ENCODE peak calls at places on chromosomes 3 and 15, in four cellular contexts. One of them, this sample, is unnamed.

GRCh38 chr3:131907809-131908208 is 127.0 kb downstream of the CPNE4 start:
- DNase-seq in left cardiac atrium: no peak
- DNase-seq in stimulated activated CD4-positive, alpha-beta T cell treated with anti-CD3 and anti-CD28 coated beads, Interleukin-4, amount 100 ng/mL, for 24 hours: no peak
- DNase-seq in GM10248: no peak
- DNase-seq in this sample: no peak

GRCh38 chr15:70609919-70610318 is 153.4 kb downstream of the UACA start:
- DNase-seq in left cardiac atrium: no peak
- DNase-seq in stimulated activated CD4-positive, alpha-beta T cell treated with anti-CD3 and anti-CD28 coated beads, Interleukin-4, amount 100 ng/mL, for 24 hours: no peak
- DNase-seq in GM10248: no peak
- DNase-seq in this sample: no peak

GRCh38 chr3:194806991-194807685 is 121.5 kb downstream of the FAM43A start:
- DNase-seq in left cardiac atrium: no peak
- DNase-seq in stimulated activated CD4-positive, alpha-beta T cell treated with anti-CD3 and anti-CD28 coated beads, Interleukin-4, amount 100 ng/mL, for 24 hours: no peak
- DNase-seq in GM10248: no peak
- DNase-seq in this sample: no peak

GRCh38 chr3:13650210-13651056 is 101.5 kb downstream of the FBLN2 start:
- DNase-seq in left cardiac atrium: peak; percentile 75
- DNase-seq in stimulated activated CD4-positive, alpha-beta T cell treated with anti-CD3 and anti-CD28 coated beads, Interleukin-4, amount 100 ng/mL, for 24 hours: peak; percentile 80
- DNase-seq in GM10248: peak; percentile 86
- DNase-seq in this sample: peak; percentile 53

GRCh38 chr15:45794768-45795486 is 160.1 kb downstream of the SQOR start:
- DNase-seq in left cardiac atrium: no peak
- DNase-seq in stimulated activated CD4-positive, alpha-beta T cell treated with anti-CD3 and anti-CD28 coated beads, Interleukin-4, amount 100 ng/mL, for 24 hours: no peak
- DNase-seq in GM10248: no peak
- DNase-seq in this sample: no peak

GRCh38 chr15:28890711-28891495 is 5.1 kb downstream of the APBA2 start:
- DNase-seq in left cardiac atrium: no peak
- DNase-seq in stimulated activated CD4-positive, alpha-beta T cell treated with anti-CD3 and anti-CD28 coated beads, Interleukin-4, amount 100 ng/mL, for 24 hours: peak; percentile 22
- DNase-seq in GM10248: no peak
- DNase-seq in this sample: no peak

GRCh38 chr3:101735833-101736232 is 11.4 kb downstream of the CEP97 start:
- DNase-seq in left cardiac atrium: no peak
- DNase-seq in stimulated activated CD4-positive, alpha-beta T cell treated with anti-CD3 and anti-CD28 coated beads, Interleukin-4, amount 100 ng/mL, for 24 hours: no peak
- DNase-seq in GM10248: no peak
- DNase-seq in this sample: no peak

GRCh38 chr15:101357885-101358284 is 62.8 kb upstream of the SNRPA1 start:
- DNase-seq in left cardiac atrium: no peak
- DNase-seq in stimulated activated CD4-positive, alpha-beta T cell treated with anti-CD3 and anti-CD28 coated beads, Interleukin-4, amount 100 ng/mL, for 24 hours: no peak
- DNase-seq in GM10248: no peak
- DNase-seq in this sample: no peak

GRCh38 chr3:101676765-101677435 is at the start of gene ZBTB11:
- DNase-seq in left cardiac atrium: peak; percentile 100
- DNase-seq in stimulated activated CD4-positive, alpha-beta T cell treated with anti-CD3 and anti-CD28 coated beads, Interleukin-4, amount 100 ng/mL, for 24 hours: peak; percentile 100
- DNase-seq in GM10248: peak; percentile 96
- DNase-seq in this sample: peak; percentile 100

GRCh38 chr3:151345854-151346253 is 16.5 kb upstream of the P2RY13 start:
- DNase-seq in left cardiac atrium: no peak
- DNase-seq in stimulated activated CD4-positive, alpha-beta T cell treated with anti-CD3 and anti-CD28 coated beads, Interleukin-4, amount 100 ng/mL, for 24 hours: no peak
- DNase-seq in GM10248: no peak
- DNase-seq in this sample: no peak

GRCh38 chr3:119015942-119016341 is 18.7 kb downstream of the IGSF11 start:
- DNase-seq in left cardiac atrium: no peak
- DNase-seq in stimulated activated CD4-positive, alpha-beta T cell treated with anti-CD3 and anti-CD28 coated beads, Interleukin-4, amount 100 ng/mL, for 24 hours: no peak
- DNase-seq in GM10248: no peak
- DNase-seq in this sample: no peak

GRCh38 chr3:45955706-45956105 is 12.4 kb downstream of the CXCR6 start:
- DNase-seq in left cardiac atrium: no peak
- DNase-seq in stimulated activated CD4-positive, alpha-beta T cell treated with anti-CD3 and anti-CD28 coated beads, Interleukin-4, amount 100 ng/mL, for 24 hours: no peak
- DNase-seq in GM10248: no peak
- DNase-seq in this sample: no peak

GRCh38 chr3:122975163-122975923 is 52.2 kb downstream of the SEMA5B start:
- DNase-seq in left cardiac atrium: no peak
- DNase-seq in stimulated activated CD4-positive, alpha-beta T cell treated with anti-CD3 and anti-CD28 coated beads, Interleukin-4, amount 100 ng/mL, for 24 hours: no peak
- DNase-seq in GM10248: peak; percentile 39
- DNase-seq in this sample: no peak

GRCh38 chr15:51310064-51310463 is 28.3 kb downstream of the CYP19A1 start:
- DNase-seq in left cardiac atrium: no peak
- DNase-seq in stimulated activated CD4-positive, alpha-beta T cell treated with anti-CD3 and anti-CD28 coated beads, Interleukin-4, amount 100 ng/mL, for 24 hours: no peak
- DNase-seq in GM10248: no peak
- DNase-seq in this sample: no peak

GRCh38 chr15:26082833-26083174 is 219.7 kb upstream of the ATP10A start:
- DNase-seq in left cardiac atrium: no peak
- DNase-seq in stimulated activated CD4-positive, alpha-beta T cell treated with anti-CD3 and anti-CD28 coated beads, Interleukin-4, amount 100 ng/mL, for 24 hours: no peak
- DNase-seq in GM10248: no peak
- DNase-seq in this sample: no peak

GRCh38 chr3:127455541-127456450 is 134.7 kb downstream of the TPRA1 start:
- DNase-seq in left cardiac atrium: peak; percentile 72
- DNase-seq in stimulated activated CD4-positive, alpha-beta T cell treated with anti-CD3 and anti-CD28 coated beads, Interleukin-4, amount 100 ng/mL, for 24 hours: peak; percentile 50
- DNase-seq in GM10248: peak; percentile 89
- DNase-seq in this sample: no peak

GRCh38 chr3:157077565-157077991 is 82.4 kb downstream of the CCNL1 start:
- DNase-seq in left cardiac atrium: no peak
- DNase-seq in stimulated activated CD4-positive, alpha-beta T cell treated with anti-CD3 and anti-CD28 coated beads, Interleukin-4, amount 100 ng/mL, for 24 hours: no peak
- DNase-seq in GM10248: no peak
- DNase-seq in this sample: no peak

GRCh38 chr3:195080571-195081141 is 190.3 kb downstream of the XXYLT1 start:
- DNase-seq in left cardiac atrium: peak; percentile 55
- DNase-seq in stimulated activated CD4-positive, alpha-beta T cell treated with anti-CD3 and anti-CD28 coated beads, Interleukin-4, amount 100 ng/mL, for 24 hours: no peak
- DNase-seq in GM10248: no peak
- DNase-seq in this sample: no peak

GRCh38 chr3:18579659-18580058 is 154.5 kb upstream of the SATB1 start:
- DNase-seq in left cardiac atrium: no peak
- DNase-seq in stimulated activated CD4-positive, alpha-beta T cell treated with anti-CD3 and anti-CD28 coated beads, Interleukin-4, amount 100 ng/mL, for 24 hours: no peak
- DNase-seq in GM10248: no peak
- DNase-seq in this sample: no peak

GRCh38 chr3:120450261-120450913 is 405 bp downstream of the FSTL1 start:
- DNase-seq in left cardiac atrium: peak; percentile 43
- DNase-seq in stimulated activated CD4-positive, alpha-beta T cell treated with anti-CD3 and anti-CD28 coated beads, Interleukin-4, amount 100 ng/mL, for 24 hours: no peak
- DNase-seq in GM10248: peak; percentile 36
- DNase-seq in this sample: no peak

GRCh38 chr3:56839784-56840724 is 38.3 kb upstream of the ARHGEF3 start:
- DNase-seq in left cardiac atrium: no peak
- DNase-seq in stimulated activated CD4-positive, alpha-beta T cell treated with anti-CD3 and anti-CD28 coated beads, Interleukin-4, amount 100 ng/mL, for 24 hours: no peak
- DNase-seq in GM10248: no peak
- DNase-seq in this sample: no peak

GRCh38 chr3:54876694-54877093 is 51.2 kb downstream of the LRTM1 start:
- DNase-seq in left cardiac atrium: no peak
- DNase-seq in stimulated activated CD4-positive, alpha-beta T cell treated with anti-CD3 and anti-CD28 coated beads, Interleukin-4, amount 100 ng/mL, for 24 hours: no peak
- DNase-seq in GM10248: no peak
- DNase-seq in this sample: no peak

GRCh38 chr3:119311191-119311925 is 17.2 kb downstream of the ARHGAP31 start:
- DNase-seq in left cardiac atrium: no peak
- DNase-seq in stimulated activated CD4-positive, alpha-beta T cell treated with anti-CD3 and anti-CD28 coated beads, Interleukin-4, amount 100 ng/mL, for 24 hours: no peak
- DNase-seq in GM10248: no peak
- DNase-seq in this sample: no peak